ENCODE peak calls at places on chromosomes 3 and 15, in six cellular contexts. One of them, this sample, is unnamed.
A peak's percentile ranks its signal among the peaks of the same experiment; 100 is the strongest.

GRCh38 chr15:39411102-39411989 is 169.5 kb upstream of the THBS1 start:
- DNase-seq in adrenal gland: no peak
- DNase-seq in mesenchymal stem cell: no peak
- DNase-seq in dorsolateral prefrontal cortex: no peak
- DNase-seq in stomach: no peak
- DNase-seq in right cardiac atrium: no peak
- DNase-seq in this sample: no peak

GRCh38 chr3:101962055-101962454 is 112.7 kb downstream of the NFKBIZ start:
- DNase-seq in right cardiac atrium: no peak
- DNase-seq in dorsolateral prefrontal cortex: no peak
- DNase-seq in stomach: no peak
- DNase-seq in adrenal gland: no peak
- DNase-seq in mesenchymal stem cell: peak; percentile 23
- DNase-seq in this sample: no peak

GRCh38 chr15:58360421-58361090 is 71.2 kb upstream of the LIPC start:
- DNase-seq in adrenal gland: no peak
- DNase-seq in dorsolateral prefrontal cortex: no peak
- DNase-seq in stomach: no peak
- DNase-seq in mesenchymal stem cell: peak; percentile 61
- DNase-seq in right cardiac atrium: no peak
- DNase-seq in this sample: no peak

GRCh38 chr3:128548011-128548410 is 55.0 kb upstream of the GATA2 start:
- DNase-seq in mesenchymal stem cell: no peak
- DNase-seq in stomach: no peak
- DNase-seq in dorsolateral prefrontal cortex: no peak
- DNase-seq in right cardiac atrium: no peak
- DNase-seq in adrenal gland: no peak
- DNase-seq in this sample: no peak

GRCh38 chr15:101198820-101199219 is 53.0 kb downstream of the CHSY1 start:
- DNase-seq in mesenchymal stem cell: peak; percentile 62
- DNase-seq in adrenal gland: no peak
- DNase-seq in right cardiac atrium: no peak
- DNase-seq in stomach: no peak
- DNase-seq in dorsolateral prefrontal cortex: no peak
- DNase-seq in this sample: no peak

GRCh38 chr15:80760971-80761370 is 18.2 kb upstream of the CEMIP start:
- DNase-seq in dorsolateral prefrontal cortex: no peak
- DNase-seq in right cardiac atrium: no peak
- DNase-seq in stomach: no peak
- DNase-seq in mesenchymal stem cell: no peak
- DNase-seq in adrenal gland: no peak
- DNase-seq in this sample: no peak

GRCh38 chr3:41277790-41278465 is 78.6 kb downstream of the CTNNB1 start:
- DNase-seq in adrenal gland: no peak
- DNase-seq in mesenchymal stem cell: no peak
- DNase-seq in right cardiac atrium: no peak
- DNase-seq in dorsolateral prefrontal cortex: no peak
- DNase-seq in stomach: no peak
- DNase-seq in this sample: no peak

GRCh38 chr15:81316267-81316666 is 7.7 kb downstream of the STARD5 start:
- DNase-seq in dorsolateral prefrontal cortex: no peak
- DNase-seq in adrenal gland: no peak
- DNase-seq in mesenchymal stem cell: no peak
- DNase-seq in stomach: no peak
- DNase-seq in right cardiac atrium: no peak
- DNase-seq in this sample: no peak

GRCh38 chr3:14783480-14784086 is 35.2 kb upstream of the FGD5 start:
- DNase-seq in mesenchymal stem cell: no peak
- DNase-seq in right cardiac atrium: no peak
- DNase-seq in adrenal gland: no peak
- DNase-seq in stomach: no peak
- DNase-seq in dorsolateral prefrontal cortex: no peak
- DNase-seq in this sample: no peak

GRCh38 chr15:43789409-43789808 is 2.7 kb upstream of the SERF2 start:
- DNase-seq in right cardiac atrium: no peak
- DNase-seq in adrenal gland: no peak
- DNase-seq in mesenchymal stem cell: no peak
- DNase-seq in dorsolateral prefrontal cortex: no peak
- DNase-seq in stomach: no peak
- DNase-seq in this sample: no peak

GRCh38 chr3:159751141-159751540 is 237.5 kb upstream of the IL12A start:
- DNase-seq in right cardiac atrium: no peak
- DNase-seq in stomach: no peak
- DNase-seq in dorsolateral prefrontal cortex: no peak
- DNase-seq in mesenchymal stem cell: no peak
- DNase-seq in adrenal gland: no peak
- DNase-seq in this sample: no peak

GRCh38 chr15:43105077-43105769 is 615 bp downstream of the UBR1 start:
- DNase-seq in adrenal gland: peak; percentile 14
- DNase-seq in mesenchymal stem cell: no peak
- DNase-seq in stomach: peak; percentile 30
- DNase-seq in right cardiac atrium: no peak
- DNase-seq in dorsolateral prefrontal cortex: peak; percentile 9
- DNase-seq in this sample: no peak

GRCh38 chr3:82011336-82011735 is 249.9 kb upstream of the GBE1 start:
- DNase-seq in mesenchymal stem cell: no peak
- DNase-seq in dorsolateral prefrontal cortex: no peak
- DNase-seq in right cardiac atrium: no peak
- DNase-seq in stomach: no peak
- DNase-seq in adrenal gland: no peak
- DNase-seq in this sample: no peak

GRCh38 chr3:183295211-183295610 is 42.2 kb downstream of the B3GNT5 start:
- DNase-seq in stomach: no peak
- DNase-seq in dorsolateral prefrontal cortex: no peak
- DNase-seq in mesenchymal stem cell: peak; percentile 95
- DNase-seq in right cardiac atrium: no peak
- DNase-seq in adrenal gland: peak; percentile 81
- DNase-seq in this sample: no peak

GRCh38 chr3:160485931-160486330 is 36.3 kb upstream of the TRIM59 start:
- DNase-seq in adrenal gland: no peak
- DNase-seq in stomach: no peak
- DNase-seq in right cardiac atrium: no peak
- DNase-seq in mesenchymal stem cell: no peak
- DNase-seq in dorsolateral prefrontal cortex: no peak
- DNase-seq in this sample: no peak

GRCh38 chr15:62241135-62241770 is 76.2 kb upstream of the C2CD4B start:
- DNase-seq in right cardiac atrium: no peak
- DNase-seq in dorsolateral prefrontal cortex: no peak
- DNase-seq in adrenal gland: no peak
- DNase-seq in stomach: peak; percentile 42
- DNase-seq in mesenchymal stem cell: peak; percentile 16
- DNase-seq in this sample: no peak

GRCh38 chr15:85029221-85029620 is 47.6 kb downstream of the PDE8A start:
- DNase-seq in dorsolateral prefrontal cortex: no peak
- DNase-seq in right cardiac atrium: no peak
- DNase-seq in mesenchymal stem cell: no peak
- DNase-seq in adrenal gland: no peak
- DNase-seq in stomach: no peak
- DNase-seq in this sample: no peak

GRCh38 chr15:49430046-49430445 is 7.0 kb downstream of the FGF7 start:
- DNase-seq in mesenchymal stem cell: no peak
- DNase-seq in right cardiac atrium: no peak
- DNase-seq in dorsolateral prefrontal cortex: no peak
- DNase-seq in adrenal gland: no peak
- DNase-seq in stomach: no peak
- DNase-seq in this sample: no peak

GRCh38 chr3:39361252-39361927 is 21.8 kb upstream of the SLC25A38 start:
- DNase-seq in dorsolateral prefrontal cortex: no peak
- DNase-seq in stomach: no peak
- DNase-seq in adrenal gland: no peak
- DNase-seq in right cardiac atrium: no peak
- DNase-seq in mesenchymal stem cell: no peak
- DNase-seq in this sample: no peak

GRCh38 chr15:51970981-51971352 is 611 bp downstream of the LEO1 start:
- DNase-seq in dorsolateral prefrontal cortex: no peak
- DNase-seq in mesenchymal stem cell: no peak
- DNase-seq in adrenal gland: no peak
- DNase-seq in right cardiac atrium: no peak
- DNase-seq in stomach: no peak
- DNase-seq in this sample: no peak

GRCh38 chr15:98775498-98776230 is 127.3 kb downstream of the IGF1R start:
- DNase-seq in stomach: no peak
- DNase-seq in mesenchymal stem cell: no peak
- DNase-seq in dorsolateral prefrontal cortex: no peak
- DNase-seq in adrenal gland: no peak
- DNase-seq in right cardiac atrium: no peak
- DNase-seq in this sample: no peak

GRCh38 chr3:53235545-53235944 is 20.3 kb downstream of the TKT start:
- DNase-seq in adrenal gland: no peak
- DNase-seq in right cardiac atrium: peak; percentile 11
- DNase-seq in stomach: no peak
- DNase-seq in mesenchymal stem cell: no peak
- DNase-seq in dorsolateral prefrontal cortex: no peak
- DNase-seq in this sample: no peak

GRCh38 chr3:125168711-125169410 is 43.7 kb downstream of the SLC12A8 start:
- DNase-seq in right cardiac atrium: no peak
- DNase-seq in stomach: no peak
- DNase-seq in mesenchymal stem cell: no peak
- DNase-seq in dorsolateral prefrontal cortex: no peak
- DNase-seq in adrenal gland: no peak
- DNase-seq in this sample: no peak

GRCh38 chr15:23035964-23036566 is 3.3 kb downstream of the TUBGCP5 start:
- DNase-seq in mesenchymal stem cell: peak; percentile 68
- DNase-seq in dorsolateral prefrontal cortex: peak; percentile 37
- DNase-seq in adrenal gland: no peak
- DNase-seq in stomach: peak; percentile 36
- DNase-seq in right cardiac atrium: peak; percentile 43
- DNase-seq in this sample: no peak

GRCh38 chr3:30615615-30616346 is 9.4 kb downstream of the TGFBR2 start:
- DNase-seq in stomach: no peak
- DNase-seq in right cardiac atrium: no peak
- DNase-seq in mesenchymal stem cell: no peak
- DNase-seq in dorsolateral prefrontal cortex: no peak
- DNase-seq in adrenal gland: no peak
- DNase-seq in this sample: no peak
- H3K27ac ChIP-seq in stomach: peak overlapping the region; percentile 53
- H3K27ac ChIP-seq in right cardiac atrium: no peak overlapping the region
- H3K27ac ChIP-seq in mesenchymal stem cell: peak overlapping the region; percentile 60
- H3K27ac ChIP-seq in dorsolateral prefrontal cortex: no peak overlapping the region
- H3K27ac ChIP-seq in adrenal gland: no peak overlapping the region
- H3K27ac ChIP-seq in this sample: peak overlapping the region; percentile 99

DNA sequence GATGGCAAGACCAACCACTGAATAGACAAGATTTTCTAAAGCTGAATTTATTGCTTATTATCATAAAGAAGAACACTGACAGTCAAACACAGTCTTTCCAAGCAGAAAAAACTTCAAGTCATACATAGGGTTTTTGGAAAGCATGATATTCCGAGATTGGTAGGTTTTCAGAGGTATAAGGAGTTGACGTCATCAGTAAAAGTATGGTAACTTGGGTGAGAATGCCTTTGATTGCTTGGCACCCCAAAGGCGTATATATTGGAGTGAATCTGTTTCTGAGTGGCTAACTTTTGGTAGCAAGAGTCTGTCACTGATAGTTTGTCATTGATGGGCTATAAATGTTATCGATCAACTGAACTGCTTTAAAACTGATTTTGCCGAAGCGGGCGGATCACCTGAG is 227.9 kb upstream of the CNTN4 start:
- DNase-seq in right cardiac atrium: no peak
- DNase-seq in dorsolateral prefrontal cortex: no peak
- DNase-seq in adrenal gland: no peak
- DNase-seq in mesenchymal stem cell: no peak
- DNase-seq in stomach: no peak
- DNase-seq in this sample: no peak
- H3K27ac ChIP-seq in right cardiac atrium: no peak overlapping the region
- H3K27ac ChIP-seq in dorsolateral prefrontal cortex: no peak overlapping the region
- H3K27ac ChIP-seq in adrenal gland: no peak overlapping the region
- H3K27ac ChIP-seq in mesenchymal stem cell: no peak overlapping the region
- H3K27ac ChIP-seq in stomach: no peak overlapping the region
- H3K27ac ChIP-seq in this sample: no peak overlapping the region

GRCh38 chr15:48021336-48022086 is 99.3 kb upstream of the SLC24A5 start:
- DNase-seq in right cardiac atrium: no peak
- DNase-seq in mesenchymal stem cell: peak; percentile 30
- DNase-seq in adrenal gland: no peak
- DNase-seq in stomach: no peak
- DNase-seq in dorsolateral prefrontal cortex: no peak
- DNase-seq in this sample: no peak

GRCh38 chr15:48020166-48020565 is 100.6 kb upstream of the SLC24A5 start:
- DNase-seq in right cardiac atrium: no peak
- DNase-seq in adrenal gland: no peak
- DNase-seq in dorsolateral prefrontal cortex: no peak
- DNase-seq in mesenchymal stem cell: no peak
- DNase-seq in stomach: no peak
- DNase-seq in this sample: no peak

GRCh38 chr15:48017747-48018146 is 103.0 kb upstream of the SLC24A5 start:
- DNase-seq in stomach: peak; percentile 54
- DNase-seq in right cardiac atrium: no peak
- DNase-seq in dorsolateral prefrontal cortex: no peak
- DNase-seq in mesenchymal stem cell: no peak
- DNase-seq in adrenal gland: no peak
- DNase-seq in this sample: no peak

GRCh38 chr15:48012191-48012590 is 108.6 kb upstream of the SLC24A5 start:
- DNase-seq in adrenal gland: no peak
- DNase-seq in right cardiac atrium: no peak
- DNase-seq in mesenchymal stem cell: no peak
- DNase-seq in dorsolateral prefrontal cortex: no peak
- DNase-seq in stomach: no peak
- DNase-seq in this sample: no peak

GRCh38 chr15:48016865-48017264 is 103.9 kb upstream of the SLC24A5 start:
- DNase-seq in stomach: no peak
- DNase-seq in dorsolateral prefrontal cortex: no peak
- DNase-seq in mesenchymal stem cell: peak; percentile 4
- DNase-seq in right cardiac atrium: no peak
- DNase-seq in adrenal gland: no peak
- DNase-seq in this sample: no peak
- H3K27ac ChIP-seq in stomach: no peak overlapping the region
- H3K27ac ChIP-seq in dorsolateral prefrontal cortex: no peak overlapping the region
- H3K27ac ChIP-seq in mesenchymal stem cell: no peak overlapping the region
- H3K27ac ChIP-seq in right cardiac atrium: no peak overlapping the region
- H3K27ac ChIP-seq in adrenal gland: no peak overlapping the region
- H3K27ac ChIP-seq in this sample: no peak overlapping the region

GRCh38 chr3:195892355-195893120 is 15.8 kb downstream of the TNK2 start:
- DNase-seq in adrenal gland: no peak
- DNase-seq in dorsolateral prefrontal cortex: peak; percentile 83
- DNase-seq in right cardiac atrium: peak; percentile 78
- DNase-seq in mesenchymal stem cell: peak; percentile 81
- DNase-seq in stomach: no peak
- DNase-seq in this sample: peak; percentile 58
- H3K27ac ChIP-seq in adrenal gland: peak overlapping the region; percentile 26
- H3K27ac ChIP-seq in dorsolateral prefrontal cortex: peak overlapping the region; percentile 69
- H3K27ac ChIP-seq in right cardiac atrium: peak overlapping the region; percentile 42
- H3K27ac ChIP-seq in mesenchymal stem cell: no peak overlapping the region
- H3K27ac ChIP-seq in stomach: peak overlapping the region; percentile 16
- H3K27ac ChIP-seq in this sample: peak overlapping the region; percentile 80